ENCODE peak calls at places on chromosome 3, in four cellular contexts. A, C, F and P are unnamed samples.
A peak's percentile ranks its signal among the peaks of the same experiment; 100 is the strongest.

GRCh38 chr3:47378869-47379268 is 2.0 kb upstream of the PTPN23 start:
- DNase-seq in A (no peak), C (no peak), F (no peak), P (no peak)

GRCh38 chr3:134495980-134496379 is 10.1 kb downstream of the CEP63 start:
- DNase-seq in C (no peak), F (no peak), A (no peak), P (no peak)

GRCh38 chr3:77039606-77040553 is at the start of gene ROBO2:
- DNase-seq in A (peak; percentile 2), C (no peak), F (no peak), P (peak; percentile 28)

GRCh38 chr3:189824629-189825312 is 193.6 kb downstream of the TP63 start:
- DNase-seq in C (no peak), F (peak; percentile 68), A (peak; percentile 59), P (no peak)

GRCh38 chr3:52820741-52821140 is 9.7 kb downstream of the ITIH4 start:
- DNase-seq in A (peak; percentile 15), F (no peak), C (no peak), P (no peak)

GRCh38 chr3:40178012-40178594 is 131.4 kb upstream of the EIF1B start:
- DNase-seq in A (no peak), F (no peak), C (no peak), P (no peak)

GRCh38 chr3:156728267-156728985 is 54.0 kb downstream of the TIPARP start:
- DNase-seq in C (peak; percentile 64), F (peak; percentile 28), A (no peak), P (no peak)

GRCh38 chr3:73270839-73271483 is 209.5 kb downstream of the EBLN2 start:
- DNase-seq in A (no peak), F (no peak), C (no peak), P (no peak)

GRCh38 chr3:194884649-194885315 is 199.1 kb downstream of the FAM43A start:
- DNase-seq in C (peak; percentile 17), F (no peak), A (no peak), P (no peak)

GRCh38 chr3:48433472-48434118 is 3.7 kb upstream of the PLXNB1 start:
- DNase-seq in A (peak; percentile 75), F (peak; percentile 90), C (no peak), P (peak; percentile 57)

GRCh38 chr3:197007953-197008352 is 21.7 kb downstream of the MELTF start:
- DNase-seq in F (no peak), C (no peak), A (no peak), P (no peak)

GRCh38 chr3:174170248-174170647 is 688.9 kb upstream of the NAALADL2 start:
- DNase-seq in C (no peak), A (no peak), F (no peak), P (no peak)

GRCh38 chr3:53045784-53046170 is at the start of gene SFMBT1:
- DNase-seq in F (no peak), A (peak; percentile 61), C (no peak), P (peak; percentile 56)

GRCh38 chr3:73215286-73215685 is 153.8 kb downstream of the EBLN2 start:
- DNase-seq in C (no peak), A (no peak), F (no peak), P (no peak)

GRCh38 chr3:16272588-16272987 is 7.6 kb downstream of the OXNAD1 start:
- DNase-seq in C (no peak), A (no peak), F (no peak), P (no peak)

GRCh38 chr3:194166682-194167479 is 30.9 kb downstream of the HES1 start:
- DNase-seq in F (no peak), C (no peak), A (peak; percentile 73), P (no peak)

GRCh38 chr3:15405448-15406050 is 21.8 kb downstream of the METTL6 start:
- DNase-seq in F (no peak), A (peak; percentile 70), C (no peak), P (no peak)

GRCh38 chr3:14788644-14789043 is 30.1 kb upstream of the FGD5 start:
- DNase-seq in A (no peak), F (no peak), C (no peak), P (no peak)

GRCh38 chr3:122583770-122584169 is 6.3 kb downstream of the PARP15 start:
- DNase-seq in F (no peak), A (no peak), C (no peak), P (no peak)

GRCh38 chr3:35641920-35642532 is 2.7 kb downstream of the ARPP21 start:
- DNase-seq in F (no peak), C (no peak), A (no peak), P (no peak)

GRCh38 chr3:63193647-63194046 is 84.5 kb upstream of the SYNPR start:
- DNase-seq in F (no peak), A (peak; percentile 13), C (no peak), P (no peak)

GRCh38 chr3:13616359-13616758 is 67.4 kb downstream of the FBLN2 start:
- DNase-seq in A (no peak), F (no peak), C (no peak), P (no peak)

GRCh38 chr3:82100378-82100777 is 338.9 kb upstream of the GBE1 start:
- DNase-seq in F (no peak), A (no peak), C (no peak), P (no peak)

GRCh38 chr3:190764231-190764630 is 98.3 kb downstream of the GMNC start:
- DNase-seq in C (no peak), F (no peak), A (no peak), P (no peak)

GRCh38 chr3:42224178-42224577 is 41.8 kb downstream of the CCK start:
- DNase-seq in C (no peak), A (peak; percentile 35), F (no peak), P (no peak)

GRCh38 chr3:90016492-90017065 is 909.2 kb downstream of the EPHA3 start:
- DNase-seq in C (no peak), A (no peak), F (peak; percentile 67), P (no peak)

GRCh38 chr3:4751057-4752051 is 227.9 kb upstream of the BHLHE40 start:
- DNase-seq in A (peak; percentile 92), F (peak; percentile 63), C (no peak), P (no peak)

GRCh38 chr3:166060789-166061479 is 223.7 kb upstream of the BCHE start:
- DNase-seq in A (no peak), C (no peak), F (no peak), P (no peak)

GRCh38 chr3:107309312-107309711 is 67.9 kb upstream of the CCDC54 start:
- DNase-seq in F (no peak), A (no peak), C (no peak), P (no peak)

GRCh38 chr3:124859025-124859424 is 28.1 kb downstream of the ITGB5 start:
- DNase-seq in F (no peak), C (no peak), A (peak; percentile 81), P (no peak)

GRCh38 chr3:65436580-65436979 is 602.1 kb downstream of the MAGI1 start:
- DNase-seq in C (no peak), F (no peak), A (peak; percentile 12), P (no peak)

DNA sequence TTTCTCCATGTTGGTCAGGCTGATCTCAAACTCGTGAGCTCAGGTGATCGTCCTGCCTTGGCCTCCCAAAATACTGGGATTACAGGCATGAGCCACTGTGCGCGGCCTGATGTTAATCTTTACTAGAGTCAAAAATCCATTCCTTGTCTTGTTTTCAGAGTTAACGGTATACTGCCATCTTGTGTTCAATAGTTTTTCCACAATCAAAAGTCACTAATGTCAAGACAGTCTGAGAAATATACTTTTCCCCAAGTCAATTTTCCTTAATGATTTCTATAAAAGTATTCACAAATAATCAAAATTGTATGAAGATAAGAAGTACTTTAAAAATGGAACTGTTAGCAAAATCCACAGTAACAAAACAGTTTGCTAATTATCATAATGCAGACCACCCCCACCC is 8.5 kb downstream of the CRBN start:
- DNase-seq in C (no peak), F (no peak), A (peak; percentile 48), P (no peak)
- TF ChIP-seq CTCF in C (peak; percentile 37), F (no peak), A (peak; percentile 38), P (peak; percentile 16)

DNA sequence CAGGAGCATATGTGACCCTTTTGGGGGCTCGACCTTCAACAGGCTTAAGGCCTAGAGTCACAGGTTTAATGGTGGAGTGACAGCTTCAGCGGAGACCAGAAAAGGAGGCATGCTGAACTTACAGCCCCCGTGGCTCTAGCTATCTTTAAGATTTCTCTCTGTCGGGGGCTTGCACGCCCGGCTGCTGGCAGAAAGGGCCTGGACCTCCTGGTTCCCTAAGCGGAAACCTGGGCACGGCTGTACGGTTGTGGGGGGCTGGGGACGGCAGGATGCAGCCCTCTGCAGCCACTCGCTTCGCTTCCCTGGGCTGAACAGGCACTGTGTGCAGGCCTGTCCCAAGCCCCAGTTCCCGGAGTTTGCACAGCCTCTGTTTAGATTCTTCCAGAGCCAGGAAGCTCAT is 513 bp upstream of the CACNA2D2 start:
- DNase-seq in C (no peak), A (no peak), F (no peak), P (no peak)
- H3K4me3 ChIP-seq in C (peak overlapping the region; percentile 75), A (no peak overlapping the region), F (no peak overlapping the region), P (no peak overlapping the region)

DNA sequence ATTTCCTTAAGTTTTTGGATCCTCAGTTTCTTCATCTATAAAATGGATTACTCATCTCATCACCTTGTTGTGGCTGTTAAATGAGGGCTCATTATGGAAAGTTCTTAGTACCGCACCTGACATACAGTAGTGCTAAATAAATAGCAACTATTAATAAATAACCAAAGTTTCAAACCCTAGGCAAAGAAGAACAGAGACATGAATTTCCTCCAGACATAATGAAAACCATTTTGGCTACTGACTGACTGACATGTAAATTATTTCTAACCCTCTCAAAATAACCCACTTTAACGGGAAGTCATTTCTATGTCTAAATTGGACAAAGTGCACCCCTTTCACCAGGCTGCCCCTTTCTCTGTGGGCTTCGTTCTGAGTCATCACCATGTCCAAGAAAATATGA is 17.4 kb upstream of the KLHL6 start:
- DNase-seq in F (no peak), C (no peak), A (no peak), P (no peak)
- TF ChIP-seq CTCF in F (no peak), C (no peak), A (no peak), P (no peak)

DNA sequence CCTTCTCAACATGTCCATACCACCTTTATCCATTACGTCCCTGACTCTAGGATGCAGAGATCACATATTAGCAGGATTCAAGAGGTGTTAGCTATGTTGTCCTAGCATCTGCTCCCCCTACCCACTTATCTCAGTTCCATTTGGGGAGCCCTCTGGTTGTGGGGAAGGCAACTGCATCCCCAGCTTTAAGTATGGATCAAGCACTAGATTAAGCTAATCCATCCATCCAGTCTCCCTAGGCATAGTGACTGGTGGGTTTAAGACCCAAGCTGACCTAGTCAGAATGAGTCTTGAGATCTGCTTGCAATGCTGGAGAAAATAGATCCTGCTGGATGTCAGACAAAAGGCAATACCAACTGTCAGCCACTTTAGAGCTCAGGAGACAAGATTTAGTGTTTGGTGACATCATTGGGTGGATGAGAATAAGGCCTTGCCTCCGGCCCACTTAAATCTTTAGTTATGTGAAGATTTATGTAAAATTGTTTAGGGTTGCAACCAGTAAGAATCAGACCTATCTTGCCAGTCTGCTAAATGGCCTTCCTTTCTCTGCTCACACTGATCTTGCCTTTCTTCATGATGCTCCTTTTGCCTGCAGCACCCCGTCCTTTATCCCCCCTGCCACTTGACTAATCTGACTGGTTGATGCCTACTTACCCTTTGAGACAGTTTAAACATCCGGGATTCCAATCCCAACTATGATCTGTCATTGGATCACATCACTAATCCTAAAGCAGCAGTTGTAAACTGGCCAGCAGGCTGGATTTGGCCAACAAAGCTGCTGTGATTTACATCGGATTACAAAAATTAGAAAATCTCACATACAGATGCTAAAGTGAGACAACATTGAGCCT is 2.1 kb upstream of the ISY1 start:
- DNase-seq in A (peak; percentile 11), C (no peak), F (no peak), P (no peak)
- H3K4me3 ChIP-seq in A (no peak overlapping the region), C (no peak overlapping the region), F (peak overlapping the region; percentile 78), P (no peak overlapping the region)